ENCODE peak calls at places on chromosomes 3 and 15, in six cellular contexts. I, V, Z, L, P and Y are unnamed samples.
A peak's percentile ranks its signal among the peaks of the same experiment; 100 is the strongest.

GRCh38 chr3:12439161-12439560 is 45.1 kb upstream of the TSEN2 start:
- DNase-seq in I (no peak), V (no peak), Z (no peak), L (no peak), P (peak; percentile 69), Y (no peak)

GRCh38 chr15:81642451-81642990 is 268.5 kb upstream of the TMC3 start:
- DNase-seq in I (no peak), V (peak; percentile 84), Z (peak; percentile 97), L (no peak), P (no peak), Y (no peak)

GRCh38 chr3:190345027-190345821 is 23.0 kb upstream of the CLDN1 start:
- DNase-seq in I (no peak), V (peak; percentile 96), Z (peak; percentile 97), L (no peak), P (peak; percentile 93), Y (no peak)

GRCh38 chr3:30539772-30540171 is 66.6 kb upstream of the TGFBR2 start:
- DNase-seq in I (no peak), V (peak; percentile 42), Z (peak; percentile 88), L (no peak), P (no peak), Y (no peak)

GRCh38 chr3:30605706-30606300 is 598 bp upstream of the TGFBR2 start:
- DNase-seq in I (no peak), V (no peak), Z (no peak), L (no peak), P (no peak), Y (no peak)

GRCh38 chr3:183653209-183654064 is 18.0 kb downstream of the KLHL24 start:
- DNase-seq in I (no peak), V (peak; percentile 7), Z (no peak), L (peak; percentile 53), P (no peak), Y (no peak)

GRCh38 chr3:194178693-194179092 is 42.7 kb downstream of the HES1 start:
- DNase-seq in I (no peak), V (no peak), Z (no peak), L (no peak), P (no peak), Y (no peak)

GRCh38 chr3:112119686-112120484 is 13.2 kb downstream of the GCSAM start:
- DNase-seq in I (no peak), V (no peak), Z (no peak), L (no peak), P (no peak), Y (no peak)

GRCh38 chr3:18679226-18679625 is 254.1 kb upstream of the SATB1 start:
- DNase-seq in I (no peak), V (no peak), Z (no peak), L (no peak), P (no peak), Y (no peak)

GRCh38 chr3:71563827-71564226 is 19.7 kb downstream of the FOXP1 start:
- DNase-seq in I (no peak), V (no peak), Z (no peak), L (no peak), P (no peak), Y (no peak)

GRCh38 chr3:189144645-189145044 is 27.1 kb upstream of the TPRG1 start:
- DNase-seq in I (no peak), V (peak; percentile 15), Z (peak; percentile 23), L (no peak), P (peak; percentile 32), Y (no peak)

GRCh38 chr3:31377045-31377642 is 155.6 kb upstream of the STT3B start:
- DNase-seq in I (no peak), V (peak; percentile 36), Z (peak; percentile 88), L (no peak), P (peak; percentile 88), Y (no peak)

GRCh38 chr3:37985637-37986320 is 4.8 kb upstream of the VILL start:
- DNase-seq in I (no peak), V (no peak), Z (peak; percentile 35), L (no peak), P (no peak), Y (no peak)

GRCh38 chr15:99092554-99093172 is 12.2 kb upstream of the SYNM start:
- DNase-seq in I (no peak), V (no peak), Z (no peak), L (no peak), P (no peak), Y (no peak)

GRCh38 chr15:99969261-99969960 is 236.2 kb upstream of the LYSMD4 start:
- DNase-seq in I (no peak), V (no peak), Z (no peak), L (no peak), P (no peak), Y (no peak)

GRCh38 chr15:80929689-80930088 is 59.9 kb downstream of the MESD start:
- DNase-seq in I (no peak), V (no peak), Z (peak; percentile 58), L (no peak), P (peak; percentile 7), Y (no peak)

GRCh38 chr15:66747223-66747622 is 45.2 kb downstream of the SMAD6 start:
- DNase-seq in I (no peak), V (no peak), Z (no peak), L (no peak), P (no peak), Y (no peak)

GRCh38 chr3:111910806-111911205 is 51.7 kb downstream of the PHLDB2 start:
- DNase-seq in I (no peak), V (peak; percentile 81), Z (peak; percentile 86), L (no peak), P (peak; percentile 63), Y (no peak)

GRCh38 chr3:126358038-126358815 is 1.0 kb upstream of the KLF15 start:
- DNase-seq in I (peak; percentile 51), V (peak; percentile 17), Z (no peak), L (peak; percentile 75), P (peak; percentile 10), Y (peak; percentile 81)

GRCh38 chr15:62153228-62153627 is 11.9 kb downstream of the C2CD4B start:
- DNase-seq in I (no peak), V (no peak), Z (no peak), L (no peak), P (no peak), Y (no peak)

GRCh38 chr15:62445244-62445643 is 280.2 kb upstream of the C2CD4B start:
- DNase-seq in I (no peak), V (peak; percentile 56), Z (peak; percentile 76), L (no peak), P (no peak), Y (no peak)

GRCh38 chr3:32089476-32089875 is 16.9 kb upstream of the GPD1L start:
- DNase-seq in I (no peak), V (no peak), Z (no peak), L (no peak), P (no peak), Y (no peak)

GRCh38 chr15:57410373-57410772 is 34.1 kb downstream of the CGNL1 start:
- DNase-seq in I (no peak), V (no peak), Z (no peak), L (no peak), P (no peak), Y (no peak)

GRCh38 chr3:39267631-39268553 is 11.9 kb downstream of the CX3CR1 start:
- DNase-seq in I (no peak), V (no peak), Z (no peak), L (no peak), P (no peak), Y (peak; percentile 14)

GRCh38 chr3:123044981-123045763 is 17.6 kb upstream of the SEMA5B start:
- DNase-seq in I (no peak), V (no peak), Z (no peak), L (no peak), P (no peak), Y (no peak)

GRCh38 chr15:100786901-100787566 is 92.6 kb upstream of the ALDH1A3 start:
- DNase-seq in I (no peak), V (no peak), Z (no peak), L (peak; percentile 38), P (no peak), Y (no peak)

GRCh38 chr15:51416129-51416528 is 74.7 kb downstream of the GLDN start:
- DNase-seq in I (no peak), V (no peak), Z (no peak), L (no peak), P (no peak), Y (no peak)
- H3K14ac ChIP-seq in I (no peak overlapping the region), V (no peak overlapping the region), Z (no peak overlapping the region), L (no peak overlapping the region), P (no peak overlapping the region), Y (no peak overlapping the region)

GRCh38 chr15:27937873-27938272 is 161.2 kb downstream of the OCA2 start:
- DNase-seq in I (no peak), V (no peak), Z (no peak), L (no peak), P (no peak), Y (no peak)
- H3K14ac ChIP-seq in I (no peak overlapping the region), V (no peak overlapping the region), Z (no peak overlapping the region), L (no peak overlapping the region), P (no peak overlapping the region), Y (no peak overlapping the region)

GRCh38 chr15:93298901-93299300 is 209.9 kb upstream of the RGMA start:
- DNase-seq in I (no peak), V (no peak), Z (no peak), L (no peak), P (no peak), Y (no peak)
- H3K14ac ChIP-seq in I (peak overlapping the region; percentile 63), V (no peak overlapping the region), Z (no peak overlapping the region), L (no peak overlapping the region), P (no peak overlapping the region), Y (no peak overlapping the region)

DNA sequence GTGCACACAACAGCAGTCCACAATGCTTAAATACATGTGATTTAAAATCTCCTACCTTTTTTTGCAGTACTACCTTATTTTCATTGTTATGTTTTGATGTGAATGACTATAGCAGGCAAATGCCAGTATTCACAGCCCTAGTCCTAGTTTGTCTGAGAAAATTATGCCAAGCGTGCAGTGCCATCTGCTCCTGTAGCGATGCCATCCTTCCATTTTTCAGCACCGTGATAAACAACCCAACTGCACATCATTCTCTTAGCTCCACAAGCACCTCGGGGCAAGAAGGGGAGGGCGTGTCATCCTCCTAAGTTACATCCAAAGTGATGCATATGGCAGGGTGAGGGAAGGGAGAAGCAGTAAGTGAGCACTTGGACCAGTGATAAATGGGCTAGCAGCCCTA is 198.9 kb downstream of the LSAMP start:
- DNase-seq in I (no peak), V (no peak), Z (no peak), L (no peak), P (no peak), Y (no peak)
- H3K14ac ChIP-seq in I (no peak overlapping the region), V (no peak overlapping the region), Z (no peak overlapping the region), L (no peak overlapping the region), P (no peak overlapping the region), Y (no peak overlapping the region)

DNA sequence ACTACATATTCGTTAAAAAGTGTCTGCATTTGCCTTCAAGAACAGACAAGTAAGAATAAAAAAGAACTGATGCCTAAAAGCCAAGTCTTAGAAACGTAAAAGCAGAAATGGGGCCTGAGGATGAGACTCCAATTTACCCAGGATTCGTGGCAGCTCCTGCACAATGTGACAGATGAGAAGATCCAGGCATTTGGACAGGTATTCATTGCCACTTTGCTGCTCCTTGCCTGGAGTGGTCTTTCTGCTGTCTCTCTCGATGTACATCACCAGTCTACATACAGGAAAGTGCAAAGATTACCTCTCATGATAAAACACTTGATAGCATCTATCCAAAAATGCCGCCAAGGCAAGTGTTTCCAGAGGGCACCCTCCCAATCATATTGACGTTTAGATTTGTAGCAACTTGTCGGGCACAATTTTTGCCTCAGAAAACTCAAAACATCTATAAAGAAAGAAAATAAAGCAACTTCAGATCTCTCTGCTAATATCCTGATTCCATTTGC is 244.3 kb downstream of the ULK4 start:
- DNase-seq in I (no peak), V (no peak), Z (no peak), L (no peak), P (peak; percentile 5), Y (no peak)
- H3K14ac ChIP-seq in I (no peak overlapping the region), V (no peak overlapping the region), Z (no peak overlapping the region), L (no peak overlapping the region), P (no peak overlapping the region), Y (no peak overlapping the region)